ENCODE peak calls at places on chromosomes 11 and 22, in seven cellular contexts. One of them, this sample, is unnamed.

GRCh38 chr11:15824060-15824459 is 532.3 kb downstream of the SOX6 start:
- DNase-seq in spleen: no peak
- DNase-seq in cardiac fibroblast: no peak
- DNase-seq in K562: no peak
- DNase-seq in foreskin fibroblast: no peak
- DNase-seq in sigmoid colon: no peak
- DNase-seq in left ventricle myocardium inferior: no peak
- DNase-seq in this sample: no peak

GRCh38 chr11:102891736-102892135 is 17.0 kb upstream of the MMP12 start:
- DNase-seq in spleen: no peak
- DNase-seq in cardiac fibroblast: no peak
- DNase-seq in K562: no peak
- DNase-seq in foreskin fibroblast: no peak
- DNase-seq in sigmoid colon: no peak
- DNase-seq in left ventricle myocardium inferior: no peak
- DNase-seq in this sample: no peak

GRCh38 chr22:47322854-47323253 is 560.4 kb downstream of the TBC1D22A start:
- DNase-seq in spleen: no peak
- DNase-seq in cardiac fibroblast: no peak
- DNase-seq in K562: no peak
- DNase-seq in foreskin fibroblast: no peak
- DNase-seq in sigmoid colon: no peak
- DNase-seq in left ventricle myocardium inferior: no peak
- DNase-seq in this sample: no peak

GRCh38 chr11:84890706-84891105 is 736.4 kb downstream of the DLG2 start:
- DNase-seq in spleen: no peak
- DNase-seq in cardiac fibroblast: no peak
- DNase-seq in K562: no peak
- DNase-seq in foreskin fibroblast: no peak
- DNase-seq in sigmoid colon: no peak
- DNase-seq in left ventricle myocardium inferior: no peak
- DNase-seq in this sample: no peak

GRCh38 chr11:72760543-72761400 is 8.6 kb upstream of the ARAP1 start:
- DNase-seq in spleen: no peak
- DNase-seq in cardiac fibroblast: peak; percentile 34
- DNase-seq in K562: no peak
- DNase-seq in foreskin fibroblast: peak; percentile 65
- DNase-seq in sigmoid colon: no peak
- DNase-seq in left ventricle myocardium inferior: no peak
- DNase-seq in this sample: no peak

GRCh38 chr11:119594639-119595249 is 134.3 kb downstream of the NECTIN1 start:
- DNase-seq in spleen: no peak
- DNase-seq in cardiac fibroblast: peak; percentile 66
- DNase-seq in K562: peak; percentile 77
- DNase-seq in foreskin fibroblast: peak; percentile 82
- DNase-seq in sigmoid colon: no peak
- DNase-seq in left ventricle myocardium inferior: no peak
- DNase-seq in this sample: no peak

GRCh38 chr11:64186205-64187165 is 514 bp downstream of the STIP1 start:
- DNase-seq in spleen: no peak
- DNase-seq in cardiac fibroblast: no peak
- DNase-seq in K562: no peak
- DNase-seq in foreskin fibroblast: no peak
- DNase-seq in sigmoid colon: peak; percentile 75
- DNase-seq in left ventricle myocardium inferior: no peak
- DNase-seq in this sample: no peak

GRCh38 chr11:69167916-69168691 is 12.4 kb downstream of the SMIM38 start:
- DNase-seq in spleen: peak; percentile 43
- DNase-seq in cardiac fibroblast: no peak
- DNase-seq in K562: no peak
- DNase-seq in foreskin fibroblast: no peak
- DNase-seq in sigmoid colon: no peak
- DNase-seq in left ventricle myocardium inferior: no peak
- DNase-seq in this sample: peak; percentile 29

GRCh38 chr11:28539239-28540025 is 431.2 kb downstream of the METTL15 start:
- DNase-seq in spleen: no peak
- DNase-seq in cardiac fibroblast: no peak
- DNase-seq in K562: no peak
- DNase-seq in foreskin fibroblast: no peak
- DNase-seq in sigmoid colon: no peak
- DNase-seq in left ventricle myocardium inferior: no peak
- DNase-seq in this sample: no peak

GRCh38 chr11:90426442-90426841 is 203.6 kb upstream of the CHORDC1 start:
- DNase-seq in spleen: no peak
- DNase-seq in cardiac fibroblast: no peak
- DNase-seq in K562: no peak
- DNase-seq in foreskin fibroblast: no peak
- DNase-seq in sigmoid colon: no peak
- DNase-seq in left ventricle myocardium inferior: no peak
- DNase-seq in this sample: no peak

GRCh38 chr11:130634981-130635473 is 186.6 kb downstream of the ADAMTS15 start:
- DNase-seq in spleen: no peak
- DNase-seq in cardiac fibroblast: peak; percentile 51
- DNase-seq in K562: no peak
- DNase-seq in foreskin fibroblast: peak; percentile 64
- DNase-seq in sigmoid colon: no peak
- DNase-seq in left ventricle myocardium inferior: no peak
- DNase-seq in this sample: no peak

GRCh38 chr11:119592642-119593041 is 136.4 kb downstream of the NECTIN1 start:
- DNase-seq in spleen: no peak
- DNase-seq in cardiac fibroblast: peak; percentile 45
- DNase-seq in K562: no peak
- DNase-seq in foreskin fibroblast: no peak
- DNase-seq in sigmoid colon: peak; percentile 70
- DNase-seq in left ventricle myocardium inferior: no peak
- DNase-seq in this sample: no peak

GRCh38 chr11:126518130-126518995 is 162.9 kb downstream of the ST3GAL4 start:
- DNase-seq in spleen: peak; percentile 54
- DNase-seq in cardiac fibroblast: no peak
- DNase-seq in K562: no peak
- DNase-seq in foreskin fibroblast: no peak
- DNase-seq in sigmoid colon: peak; percentile 32
- DNase-seq in left ventricle myocardium inferior: no peak
- DNase-seq in this sample: no peak

GRCh38 chr11:109071712-109072524 is 350.1 kb upstream of the C11orf87 start:
- DNase-seq in spleen: no peak
- DNase-seq in cardiac fibroblast: peak; percentile 95
- DNase-seq in K562: no peak
- DNase-seq in foreskin fibroblast: peak; percentile 47
- DNase-seq in sigmoid colon: no peak
- DNase-seq in left ventricle myocardium inferior: no peak
- DNase-seq in this sample: no peak

GRCh38 chr22:30643055-30643875 is 7.7 kb downstream of the SLC35E4 start:
- DNase-seq in spleen: no peak
- DNase-seq in cardiac fibroblast: no peak
- DNase-seq in K562: no peak
- DNase-seq in foreskin fibroblast: no peak
- DNase-seq in sigmoid colon: no peak
- DNase-seq in left ventricle myocardium inferior: peak; percentile 33
- DNase-seq in this sample: no peak

GRCh38 chr22:36439481-36440271 is 41.8 kb downstream of the TXN2 start:
- DNase-seq in spleen: no peak
- DNase-seq in cardiac fibroblast: peak; percentile 89
- DNase-seq in K562: peak; percentile 63
- DNase-seq in foreskin fibroblast: peak; percentile 93
- DNase-seq in sigmoid colon: peak; percentile 89
- DNase-seq in left ventricle myocardium inferior: peak; percentile 67
- DNase-seq in this sample: no peak

GRCh38 chr11:10604340-10604748 is 35.9 kb upstream of the LYVE1 start:
- DNase-seq in spleen: no peak
- DNase-seq in cardiac fibroblast: peak; percentile 60
- DNase-seq in K562: no peak
- DNase-seq in foreskin fibroblast: peak; percentile 76
- DNase-seq in sigmoid colon: peak; percentile 86
- DNase-seq in left ventricle myocardium inferior: peak; percentile 62
- DNase-seq in this sample: no peak

GRCh38 chr11:46039990-46040389 is 81.3 kb downstream of the PHF21A start:
- DNase-seq in spleen: no peak
- DNase-seq in cardiac fibroblast: peak; percentile 79
- DNase-seq in K562: no peak
- DNase-seq in foreskin fibroblast: peak; percentile 23
- DNase-seq in sigmoid colon: no peak
- DNase-seq in left ventricle myocardium inferior: no peak
- DNase-seq in this sample: no peak

GRCh38 chr11:126063510-126063858 is 818 bp upstream of the CDON start:
- DNase-seq in spleen: no peak
- DNase-seq in cardiac fibroblast: no peak
- DNase-seq in K562: no peak
- DNase-seq in foreskin fibroblast: no peak
- DNase-seq in sigmoid colon: no peak
- DNase-seq in left ventricle myocardium inferior: no peak
- DNase-seq in this sample: peak; percentile 89

GRCh38 chr11:33978376-33978775 is 73.2 kb upstream of the CAPRIN1 start:
- DNase-seq in spleen: no peak
- DNase-seq in cardiac fibroblast: no peak
- DNase-seq in K562: no peak
- DNase-seq in foreskin fibroblast: no peak
- DNase-seq in sigmoid colon: no peak
- DNase-seq in left ventricle myocardium inferior: no peak
- DNase-seq in this sample: no peak

DNA sequence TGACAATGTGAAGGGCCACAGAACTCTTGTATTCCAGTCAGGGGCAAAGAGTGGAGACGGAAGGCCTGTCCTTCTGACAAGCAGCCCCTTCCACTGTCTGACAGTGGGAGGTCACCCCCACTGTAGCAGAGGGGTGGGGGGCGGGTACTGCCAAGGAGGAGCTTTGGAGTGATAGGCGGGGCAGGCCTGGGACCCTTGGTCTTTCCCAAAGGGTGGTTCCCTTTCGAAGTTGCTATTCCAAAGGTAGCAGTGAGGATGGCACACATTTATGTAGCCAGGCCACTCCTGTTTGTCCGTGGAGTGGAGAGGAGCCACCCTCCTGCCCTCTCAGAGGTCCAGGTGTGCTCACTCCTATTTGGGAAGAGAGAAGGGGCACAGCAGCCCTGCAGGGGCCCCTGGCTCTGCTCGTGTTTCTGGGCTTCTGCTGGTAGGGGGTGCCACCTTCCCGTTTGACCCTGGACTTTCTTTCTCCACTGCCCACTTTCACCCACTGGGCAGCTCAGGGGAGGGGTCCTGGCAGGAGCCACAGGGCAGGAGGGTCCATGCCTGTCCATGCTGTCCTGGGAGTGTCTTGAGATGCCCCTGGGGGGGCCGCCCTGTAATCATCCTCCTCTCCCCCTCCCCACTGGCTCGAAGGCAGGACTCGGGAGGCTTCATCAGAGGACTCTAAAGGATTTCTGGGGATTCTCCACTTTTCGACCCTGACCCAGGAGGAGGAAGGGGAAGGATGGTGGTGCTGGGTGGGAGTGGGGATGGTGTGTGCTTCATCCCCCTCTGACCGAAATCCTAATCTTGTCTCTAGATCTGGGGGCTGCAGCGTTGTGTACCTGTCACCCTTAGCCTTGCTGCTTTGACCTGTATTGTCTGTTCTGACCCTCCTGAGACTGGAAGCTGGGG is 994 bp downstream of the TAGLN start:
- DNase-seq in spleen: no peak
- DNase-seq in cardiac fibroblast: peak; percentile 54
- DNase-seq in K562: no peak
- DNase-seq in foreskin fibroblast: no peak
- DNase-seq in sigmoid colon: no peak
- DNase-seq in left ventricle myocardium inferior: no peak
- DNase-seq in this sample: peak; percentile 47
- H3K4me3 ChIP-seq in spleen: peak overlapping the region; percentile 7
- H3K4me3 ChIP-seq in cardiac fibroblast: peak overlapping the region; percentile 75
- H3K4me3 ChIP-seq in K562: no peak overlapping the region
- H3K4me3 ChIP-seq in foreskin fibroblast: peak overlapping the region; percentile 73
- H3K4me3 ChIP-seq in sigmoid colon: peak overlapping the region; percentile 59
- H3K4me3 ChIP-seq in left ventricle myocardium inferior: peak overlapping the region; percentile 58
- H3K4me3 ChIP-seq in this sample: peak overlapping the region; percentile 40

DNA sequence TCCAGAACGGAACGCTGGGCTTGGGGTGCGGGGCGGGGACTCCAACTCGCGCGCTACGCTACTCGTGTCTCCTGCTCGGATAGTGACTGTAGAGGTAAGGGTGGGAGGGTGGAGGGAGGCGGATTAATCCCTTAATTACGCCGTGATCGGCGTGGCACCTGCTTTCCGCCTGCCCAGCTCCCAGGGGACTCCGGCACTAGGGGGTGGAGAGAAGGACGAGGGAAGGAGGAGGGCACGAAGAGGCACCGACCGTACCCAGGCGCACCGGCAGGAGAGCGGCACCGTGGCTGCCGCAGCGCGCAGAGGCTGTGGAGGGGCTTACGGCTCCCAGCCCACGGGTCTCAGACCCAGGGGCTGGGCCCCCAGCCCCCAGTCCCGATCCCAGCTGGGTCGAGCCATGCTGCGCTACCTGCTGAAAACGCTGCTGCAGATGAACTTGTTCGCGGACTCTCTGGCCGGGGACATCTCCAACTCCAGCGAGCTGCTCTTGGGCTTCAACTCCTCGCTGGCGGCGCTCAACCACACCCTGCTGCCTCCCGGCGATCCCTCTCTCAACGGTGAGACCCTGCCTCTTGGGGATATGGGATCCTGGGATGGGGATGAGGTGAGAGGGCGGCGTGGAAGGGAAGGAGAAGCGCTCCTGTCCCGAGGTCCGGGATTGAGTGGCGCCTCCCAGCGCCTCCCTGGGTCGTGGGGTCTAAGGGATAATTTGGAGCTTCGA is at the start of gene ROBO3:
- DNase-seq in spleen: no peak
- DNase-seq in cardiac fibroblast: no peak
- DNase-seq in K562: no peak
- DNase-seq in foreskin fibroblast: no peak
- DNase-seq in sigmoid colon: peak; percentile 56
- DNase-seq in left ventricle myocardium inferior: no peak
- DNase-seq in this sample: no peak
- TF ChIP-seq CTCF in spleen: no peak
- TF ChIP-seq CTCF in cardiac fibroblast: no peak
- TF ChIP-seq CTCF in K562: no peak
- TF ChIP-seq CTCF in foreskin fibroblast: no peak
- TF ChIP-seq CTCF in sigmoid colon: no peak
- TF ChIP-seq CTCF in left ventricle myocardium inferior: no peak
- TF ChIP-seq CTCF in this sample: no peak

DNA sequence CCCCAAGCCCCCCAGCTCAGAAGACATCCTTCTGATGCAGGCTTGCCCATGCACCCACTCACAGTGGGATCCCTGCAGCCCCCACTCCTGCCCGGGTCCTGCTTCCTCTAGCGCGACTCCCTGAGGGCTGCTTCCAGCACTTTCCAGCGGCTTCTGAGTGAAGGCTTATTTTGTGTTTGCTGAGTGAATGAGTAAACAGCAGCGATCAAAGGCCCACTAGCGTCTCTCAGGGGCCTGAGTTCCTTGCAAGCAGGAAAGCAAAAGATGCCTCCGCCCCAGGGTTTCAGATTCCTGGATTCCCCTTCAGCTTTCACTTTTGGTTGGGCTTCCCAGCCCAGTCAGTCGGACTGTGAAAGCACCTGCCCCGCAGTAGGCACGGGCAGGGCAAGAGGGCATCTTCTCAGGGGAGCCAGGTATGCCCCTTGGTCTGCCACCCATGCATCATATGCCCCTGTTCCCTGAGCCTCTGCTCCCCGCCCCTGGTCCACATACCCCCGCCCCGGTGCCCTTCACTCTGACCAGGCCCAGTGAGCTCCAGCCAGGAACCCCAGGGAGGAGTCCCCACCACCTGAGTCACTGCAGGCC is 9.2 kb downstream of the FADD start:
- DNase-seq in spleen: peak; percentile 63
- DNase-seq in cardiac fibroblast: no peak
- DNase-seq in K562: no peak
- DNase-seq in foreskin fibroblast: no peak
- DNase-seq in sigmoid colon: no peak
- DNase-seq in left ventricle myocardium inferior: no peak
- DNase-seq in this sample: no peak
- H3K4me3 ChIP-seq in spleen: no peak overlapping the region
- H3K4me3 ChIP-seq in cardiac fibroblast: no peak overlapping the region
- H3K4me3 ChIP-seq in K562: no peak overlapping the region
- H3K4me3 ChIP-seq in foreskin fibroblast: no peak overlapping the region
- H3K4me3 ChIP-seq in sigmoid colon: no peak overlapping the region
- H3K4me3 ChIP-seq in left ventricle myocardium inferior: peak overlapping the region; percentile 51
- H3K4me3 ChIP-seq in this sample: peak overlapping the region; percentile 48

GRCh38 chr11:123334925-123335324 is 95.1 kb upstream of the GRAMD1B start:
- DNase-seq in spleen: no peak
- DNase-seq in cardiac fibroblast: no peak
- DNase-seq in K562: no peak
- DNase-seq in foreskin fibroblast: no peak
- DNase-seq in sigmoid colon: no peak
- DNase-seq in left ventricle myocardium inferior: no peak
- DNase-seq in this sample: no peak
- TF ChIP-seq CTCF in spleen: no peak
- TF ChIP-seq CTCF in cardiac fibroblast: no peak
- TF ChIP-seq CTCF in K562: no peak
- TF ChIP-seq CTCF in foreskin fibroblast: no peak
- TF ChIP-seq CTCF in sigmoid colon: no peak
- TF ChIP-seq CTCF in left ventricle myocardium inferior: no peak
- TF ChIP-seq CTCF in this sample: no peak

This sample was measured in right lobe of liver.